ENCODE peak calls at places on chromosomes 12 and 14, in seven cellular contexts. F is IMR-90, W is mesendoderm, V is H9, A is neuronal stem cell, Y is trophoblast cell, G is H1. X is an unnamed sample.

GRCh38 chr12:126582231-126582630 is 1517.0 kb downstream of the AACS start:
- DNase-seq in Y (no peak), F (no peak), G (no peak), W (peak; percentile 29), A (no peak), V (no peak), X (no peak)

GRCh38 chr12:57164966-57165365 is 17.5 kb upstream of the LRP1-AS start:
- DNase-seq in Y (no peak), G (no peak), V (no peak), F (peak; percentile 44), W (peak; percentile 59), A (no peak), X (no peak)

GRCh38 chr12:42128888-42129287 is 15.8 kb downstream of the GXYLT1 start:
- DNase-seq in G (no peak), W (peak; percentile 87), A (no peak), F (no peak), Y (peak; percentile 47), V (no peak), X (no peak)

GRCh38 chr14:100305446-100306255 is 593 bp downstream of the SLC25A29 start:
- DNase-seq in A (no peak), Y (no peak), W (peak; percentile 42), G (peak; percentile 69), V (peak; percentile 57), F (no peak), X (no peak)

GRCh38 chr14:99033951-99034350 is 238.0 kb downstream of the BCL11B start:
- DNase-seq in Y (no peak), G (no peak), F (no peak), V (no peak), W (no peak), A (no peak), X (no peak)

GRCh38 chr14:59015482-59015881 is 173.0 kb upstream of the DAAM1 start:
- DNase-seq in V (peak; percentile 36), G (no peak), A (no peak), W (peak; percentile 53), Y (no peak), F (no peak), X (no peak)

GRCh38 chr12:62856454-62856853 is 78.5 kb downstream of the PPM1H start:
- DNase-seq in F (no peak), A (no peak), G (no peak), Y (no peak), V (no peak), W (no peak), X (no peak)

GRCh38 chr12:24363177-24363754 is 413.8 kb upstream of the SOX5 start:
- DNase-seq in F (no peak), A (no peak), V (no peak), Y (no peak), W (no peak), G (no peak), X (no peak)

GRCh38 chr14:53979141-53979673 is 22.6 kb upstream of the BMP4 start:
- DNase-seq in V (peak; percentile 59), A (peak; percentile 20), W (peak; percentile 92), Y (no peak), G (no peak), F (no peak), X (peak; percentile 79)

DNA sequence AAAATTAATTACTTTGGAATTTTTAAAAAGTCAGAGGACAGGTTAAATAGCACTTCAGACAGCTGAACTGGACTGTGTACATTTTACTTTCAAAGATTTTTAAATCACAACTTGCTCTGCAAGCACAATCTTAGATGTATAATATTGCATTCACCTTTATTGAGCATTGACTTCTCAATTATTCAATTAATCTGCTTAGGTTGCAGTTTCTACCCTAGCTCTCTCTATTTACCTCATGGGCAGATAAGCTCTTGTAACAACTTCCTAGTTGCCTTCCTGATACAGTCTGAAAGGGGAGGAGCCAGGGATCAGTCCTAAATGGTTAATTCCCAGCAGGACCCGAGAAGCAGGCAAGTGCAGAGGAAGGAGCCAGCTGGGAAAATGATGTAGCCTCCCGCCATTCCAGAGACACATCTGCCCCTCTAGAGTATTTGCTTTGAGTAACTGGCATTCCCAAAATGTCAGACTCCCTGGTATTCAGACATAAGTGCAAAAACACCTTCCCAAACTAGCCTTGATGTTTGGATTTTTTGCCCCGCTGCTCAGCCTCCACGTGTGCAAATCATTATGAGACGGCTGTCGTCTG is 302.8 kb downstream of the GALC start:
- DNase-seq in W (peak; percentile 78), A (no peak), V (peak; percentile 28), F (no peak), G (no peak), Y (no peak), X (no peak)
- H2BK5ac ChIP-seq in W (no peak overlapping the region), A (no peak overlapping the region), V (no peak overlapping the region), F (no peak overlapping the region), G (no peak overlapping the region), Y (no peak overlapping the region), X (no peak overlapping the region)

DNA sequence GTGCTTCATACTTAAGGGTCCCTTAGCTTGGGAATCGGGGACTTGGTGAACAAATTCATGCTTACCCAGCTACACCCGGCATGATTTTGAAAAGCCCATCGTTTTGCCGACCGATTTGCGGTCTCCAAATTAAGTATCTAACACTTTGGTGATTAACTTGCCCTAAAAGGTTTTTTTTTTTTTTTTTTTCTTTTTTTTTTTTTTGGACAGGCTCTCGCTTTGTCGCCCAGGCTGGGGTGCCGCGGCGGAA is 843 bp upstream of the HSP90AA1 start:
- DNase-seq in G (no peak), W (no peak), Y (no peak), A (no peak), V (no peak), F (no peak), X (no peak)
- H2BK5ac ChIP-seq in G (peak overlapping the region; percentile 73), W (peak overlapping the region; percentile 96), Y (peak overlapping the region; percentile 99), A (peak overlapping the region; percentile 93), V (no peak overlapping the region), F (peak overlapping the region; percentile 96), X (no peak overlapping the region)

GRCh38 chr12:121980211-121980891 is 41.3 kb upstream of the BCL7A start:
- DNase-seq in F (peak; percentile 64), A (no peak), Y (no peak), W (no peak), G (no peak), V (no peak), X (no peak)

GRCh38 chr12:121980892-121981272 is 40.8 kb upstream of the BCL7A start:
- DNase-seq in F (no peak), Y (no peak), W (no peak), V (no peak), A (no peak), G (no peak), X (no peak)

GRCh38 chr12:121983546-121984205 is 38.0 kb upstream of the BCL7A start:
- DNase-seq in A (no peak), Y (no peak), V (no peak), F (no peak), W (no peak), G (no peak), X (no peak)

GRCh38 chr12:121981456-121981855 is 40.2 kb upstream of the BCL7A start:
- DNase-seq in W (no peak), G (no peak), F (no peak), Y (no peak), V (no peak), A (no peak), X (no peak)

GRCh38 chr12:121982950-121983349 is 38.7 kb upstream of the BCL7A start:
- DNase-seq in Y (no peak), V (no peak), F (no peak), W (no peak), G (no peak), A (no peak), X (no peak)
- H2BK5ac ChIP-seq in Y (no peak overlapping the region), V (no peak overlapping the region), F (no peak overlapping the region), W (no peak overlapping the region), G (no peak overlapping the region), A (no peak overlapping the region), X (no peak overlapping the region)

GRCh38 chr12:124975276-124975675 is 13.7 kb downstream of the DHX37 start:
- DNase-seq in F (no peak), Y (no peak), G (no peak), W (no peak), V (no peak), A (no peak), X (no peak)
- H2BK5ac ChIP-seq in F (no peak overlapping the region), Y (no peak overlapping the region), G (peak overlapping the region; percentile 24), W (no peak overlapping the region), V (no peak overlapping the region), A (peak overlapping the region; percentile 53), X (no peak overlapping the region)

GRCh38 chr12:16891673-16892072 is 285.7 kb upstream of the LMO3 start:
- DNase-seq in W (no peak), G (no peak), V (no peak), F (no peak), Y (no peak), A (no peak), X (no peak)
- H2BK5ac ChIP-seq in W (no peak overlapping the region), G (no peak overlapping the region), V (no peak overlapping the region), F (no peak overlapping the region), Y (no peak overlapping the region), A (no peak overlapping the region), X (no peak overlapping the region)

DNA sequence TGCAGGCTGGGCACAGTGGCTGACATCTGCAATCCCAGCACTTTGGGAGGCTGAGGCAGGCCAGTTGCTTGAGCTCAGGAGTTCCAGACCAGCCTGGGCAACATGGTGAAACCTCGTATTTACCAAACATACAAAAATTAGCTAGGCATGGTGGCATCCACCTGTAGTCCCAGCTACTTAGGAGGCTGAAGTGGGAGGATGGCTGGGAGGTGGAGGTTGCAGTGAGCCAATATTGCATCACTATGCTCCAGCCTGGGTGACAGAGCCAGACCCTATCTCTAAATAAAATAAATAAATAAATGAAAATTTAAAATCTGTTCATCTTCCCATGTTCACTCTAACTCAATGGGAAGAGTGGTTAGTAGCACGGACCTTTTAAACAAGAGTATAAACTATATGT is 71.2 kb downstream of the ELK3 start:
- DNase-seq in F (no peak), G (no peak), A (no peak), V (no peak), Y (no peak), W (no peak), X (no peak)
- H2BK5ac ChIP-seq in F (no peak overlapping the region), G (no peak overlapping the region), A (no peak overlapping the region), V (no peak overlapping the region), Y (no peak overlapping the region), W (no peak overlapping the region), X (no peak overlapping the region)

DNA sequence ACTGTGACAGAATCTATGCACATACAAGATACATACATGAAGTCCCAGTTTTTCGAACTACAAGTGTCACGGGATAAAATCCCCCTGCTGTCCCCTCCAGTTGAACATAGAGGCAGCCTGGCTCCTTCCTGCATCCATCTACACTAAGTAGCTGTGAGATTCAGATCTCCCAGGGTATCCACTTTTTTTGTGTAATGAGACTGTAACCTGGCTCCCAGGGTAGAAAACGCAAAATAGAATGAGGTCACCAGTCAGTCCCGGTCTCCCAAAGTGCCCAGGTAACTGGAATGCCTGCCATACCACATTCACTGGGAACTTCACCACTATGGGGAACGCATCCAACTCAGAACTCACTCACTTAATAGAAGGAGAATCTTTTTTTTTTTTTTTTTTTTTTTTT is 67.8 kb downstream of the TMCC3 start:
- DNase-seq in G (no peak), F (no peak), W (peak; percentile 49), A (no peak), Y (no peak), V (no peak), X (no peak)
- H2BK5ac ChIP-seq in G (no peak overlapping the region), F (no peak overlapping the region), W (no peak overlapping the region), A (no peak overlapping the region), Y (no peak overlapping the region), V (no peak overlapping the region), X (no peak overlapping the region)

DNA sequence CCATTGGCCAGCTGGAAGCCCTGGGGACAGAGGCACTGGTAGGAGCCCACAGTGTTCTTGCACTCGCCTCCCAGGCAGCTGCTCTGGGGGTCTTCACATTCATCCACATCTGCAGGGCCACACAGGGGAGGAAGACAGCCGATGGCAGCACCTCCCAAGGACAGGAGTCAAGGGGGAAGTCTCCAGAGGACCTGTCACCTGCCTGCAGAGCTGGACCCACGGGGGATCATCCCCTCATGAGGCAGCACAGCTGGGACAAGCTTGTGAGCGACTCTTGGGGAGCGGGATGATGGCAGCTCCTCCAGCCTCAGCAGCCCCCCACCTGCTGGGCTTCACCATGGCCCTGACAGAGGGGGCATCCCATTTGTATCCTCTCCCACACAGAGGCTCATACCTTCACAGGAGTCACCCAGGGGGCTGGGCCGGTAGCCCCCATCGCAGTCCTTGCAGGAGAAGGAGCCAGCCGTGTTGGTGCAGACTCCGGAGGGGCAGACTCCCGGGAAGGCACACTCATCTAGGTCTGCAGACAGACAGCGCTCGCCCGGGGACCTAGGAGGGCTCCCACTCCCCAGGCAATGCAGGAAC is 15.4 kb downstream of the ISCA2 start:
- DNase-seq in F (no peak), G (no peak), V (no peak), W (no peak), Y (no peak), A (no peak), X (no peak)
- H2BK5ac ChIP-seq in F (no peak overlapping the region), G (no peak overlapping the region), V (no peak overlapping the region), W (no peak overlapping the region), Y (no peak overlapping the region), A (peak overlapping the region; percentile 76), X (no peak overlapping the region)